ENCODE peak calls at places on chromosome 17, in five cellular contexts. I is stimulated activated naive CD8-positive, alpha-beta T cell treated with anti-CD3 and anti-CD28 coated beads, Interleukin-15, Interleukin-2, amounts not matched to agents 100 U/mL and 50 U/mL, for 24 hours; Q is nucleus accumbens; F is renal cortical epithelial cell; O is GM13976. W is an unnamed sample.

GRCh38 chr17:75535119-75535537 is 9.6 kb downstream of the LLGL2 start:
- DNase-seq in I (peak; percentile 70), Q (no peak), F (no peak), O (peak; percentile 73), W (no peak)

GRCh38 chr17:73705594-73705993 is 61.3 kb upstream of the SDK2 start:
- DNase-seq in I (no peak), Q (peak; percentile 3), F (peak; percentile 31), O (no peak), W (peak; percentile 80)

GRCh38 chr17:60451071-60451470 is 28.8 kb downstream of the CHCT1 start:
- DNase-seq in I (no peak), Q (no peak), F (no peak), O (no peak), W (no peak)

GRCh38 chr17:17075037-17075755 is 32.9 kb downstream of the MPRIP start:
- DNase-seq in I (no peak), Q (no peak), F (no peak), O (no peak), W (peak; percentile 45)

GRCh38 chr17:40801157-40801556 is 1.4 kb upstream of the KRT28 start:
- DNase-seq in I (no peak), Q (no peak), F (no peak), O (no peak), W (no peak)

GRCh38 chr17:80068301-80069160 is 32.1 kb downstream of the CCDC40 start:
- DNase-seq in I (no peak), Q (no peak), F (peak; percentile 67), O (no peak), W (peak; percentile 73)

GRCh38 chr17:81252336-81253329 is 13.5 kb downstream of the NDUFAF8 start:
- DNase-seq in I (no peak), Q (no peak), F (no peak), O (no peak), W (no peak)

GRCh38 chr17:38619937-38620550 is 14.3 kb upstream of the SRCIN1 start:
- DNase-seq in I (no peak), Q (no peak), F (no peak), O (peak; percentile 2), W (no peak)

GRCh38 chr17:2865228-2865627 is 69.0 kb downstream of the RAP1GAP2 start:
- DNase-seq in I (no peak), Q (no peak), F (no peak), O (no peak), W (no peak)

GRCh38 chr17:76122411-76123126 is 18.5 kb downstream of the FOXJ1 start:
- DNase-seq in I (no peak), Q (no peak), F (no peak), O (peak; percentile 35), W (no peak)

GRCh38 chr17:16215965-16216316 is 607 bp upstream of the NCOR1 start:
- DNase-seq in I (no peak), Q (no peak), F (peak; percentile 55), O (peak; percentile 53), W (peak; percentile 79)

GRCh38 chr17:7881655-7882054 is 6.9 kb upstream of the CHD3 start:
- DNase-seq in I (no peak), Q (no peak), F (no peak), O (no peak), W (no peak)

GRCh38 chr17:72120878-72121163 is at the start of gene SOX9:
- DNase-seq in I (no peak), Q (peak; percentile 95), F (peak; percentile 84), O (peak; percentile 92), W (peak; percentile 97)

GRCh38 chr17:4827399-4827798 is 5.7 kb upstream of the MINK1 start:
- DNase-seq in I (no peak), Q (no peak), F (no peak), O (no peak), W (no peak)

W was measured in kidney tubule cell.